ENCODE peak calls at places on chromosomes 4 and X, in six cellular contexts. U, T, L, B, S and Y are unnamed samples.

GRCh38 chr4:7233601-7234000 is 41.3 kb downstream of the SORCS2 start:
- DNase-seq in U (no peak), B (no peak), L (no peak), S (no peak), T (no peak), Y (no peak)

GRCh38 chr4:147546341-147546740 is 65.4 kb downstream of the EDNRA start:
- DNase-seq in B (peak), T (no peak), L (no peak), U (no peak), S (no peak), Y (peak)

GRCh38 chr4:169148851-169149250 is 121.9 kb downstream of the SH3RF1 start:
- DNase-seq in L (no peak), T (no peak), B (no peak), S (no peak), U (no peak), Y (no peak)

GRCh38 chr4:74100531-74100930 is 1.5 kb upstream of the CXCL2 start:
- DNase-seq in L (no peak), T (no peak), U (no peak), B (no peak), S (no peak), Y (no peak)

GRCh38 chr4:141027421-141027820 is 105.8 kb downstream of the RNF150 start:
- DNase-seq in L (no peak), B (peak), S (no peak), T (no peak), U (no peak), Y (peak)

GRCh38 chrX:96140796-96141195 is 543.8 kb upstream of the DIAPH2 start:
- DNase-seq in U (no peak), L (no peak), S (no peak), B (no peak), T (no peak), Y (no peak)

GRCh38 chrX:48917139-48917980 is 1.5 kb downstream of the PIM2 start:
- DNase-seq in U (peak), L (peak), B (peak), S (peak), T (peak), Y (peak)

GRCh38 chrX:111447298-111447697 is 35.3 kb upstream of the DCX start:
- DNase-seq in T (peak), S (peak), B (no peak), U (no peak), L (no peak), Y (no peak)

GRCh38 chr4:14247767-14248166 is 620.2 kb upstream of the BOD1L1 start:
- DNase-seq in L (no peak), T (no peak), S (no peak), U (no peak), B (no peak), Y (no peak)

GRCh38 chr4:12703076-12703475 is 781.1 kb downstream of the RAB28 start:
- DNase-seq in L (no peak), B (no peak), U (no peak), S (no peak), T (no peak), Y (no peak)

GRCh38 chrX:1593286-1594271 is 2.2 kb downstream of the AKAP17A start:
- DNase-seq in T (no peak), U (no peak), B (no peak), S (no peak), L (no peak), Y (no peak)

GRCh38 chrX:54357414-54358377 is at the start of gene WNK3:
- DNase-seq in T (peak), S (no peak), L (no peak), B (no peak), U (no peak), Y (peak)

GRCh38 chr4:7161721-7162214 is 30.6 kb upstream of the SORCS2 start:
- DNase-seq in L (no peak), S (no peak), B (no peak), U (no peak), T (no peak), Y (no peak)

GRCh38 chr4:53907772-53908171 is 156.6 kb downstream of the CHIC2 start:
- DNase-seq in S (no peak), L (no peak), B (no peak), U (no peak), T (no peak), Y (no peak)

GRCh38 chr4:164508836-164509235 is 245.1 kb upstream of the SMIM31 start:
- DNase-seq in L (no peak), U (no peak), T (no peak), B (no peak), S (no peak), Y (no peak)

GRCh38 chrX:103556941-103557340 is 28.4 kb upstream of the TCEAL4 start:
- DNase-seq in L (no peak), B (no peak), U (no peak), S (no peak), T (no peak), Y (no peak)

GRCh38 chrX:115428011-115428410 is 133.0 kb upstream of the PLS3 start:
- DNase-seq in L (no peak), S (no peak), T (no peak), B (no peak), U (no peak), Y (no peak)

GRCh38 chr4:133759428-133759827 is 442.2 kb downstream of the PABPC4L start:
- DNase-seq in S (no peak), B (no peak), U (no peak), T (no peak), L (no peak), Y (no peak)

GRCh38 chr4:4990857-4991540 is 28.3 kb downstream of the CYTL1 start:
- DNase-seq in U (no peak), L (no peak), B (peak), S (peak), T (no peak), Y (peak)

GRCh38 chr4:173009129-173009823 is 159.3 kb upstream of the GALNT7 start:
- DNase-seq in B (no peak), L (no peak), T (no peak), U (no peak), S (no peak), Y (no peak)

GRCh38 chr4:25448379-25449109 is 71.5 kb downstream of the ANAPC4 start:
- DNase-seq in B (no peak), T (no peak), S (no peak), L (no peak), U (no peak), Y (peak)

GRCh38 chr4:107719927-107720722 is at the start of gene PAPSS1:
- DNase-seq in L (peak), B (peak), S (peak), T (peak), U (peak), Y (peak)

GRCh38 chr4:158840131-158840530 is 71.3 kb downstream of the FNIP2 start:
- DNase-seq in U (no peak), T (no peak), L (no peak), B (no peak), S (no peak), Y (no peak)

GRCh38 chrX:47577901-47578300 is 4.3 kb upstream of the TIMP1 start:
- DNase-seq in T (no peak), B (no peak), S (no peak), L (no peak), U (no peak), Y (no peak)

GRCh38 chrX:73401591-73402266 is 45.1 kb upstream of the CDX4 start:
- DNase-seq in T (no peak), U (no peak), S (no peak), L (no peak), B (no peak), Y (no peak)

GRCh38 chrX:118968031-118968430 is 6.4 kb upstream of the LONRF3 start:
- DNase-seq in U (no peak), B (no peak), L (no peak), T (no peak), S (no peak), Y (no peak)

GRCh38 chr4:153227501-153227900 is 23.3 kb downstream of the TRIM2 start:
- DNase-seq in U (no peak), S (no peak), B (no peak), T (peak), L (no peak), Y (no peak)